ENCODE peak calls at places on chromosomes 5 and 9, in seven cellular contexts. R is right lobe of liver; Q is CD4-positive, CD25-positive, alpha-beta regulatory T cell; Y is GM23248; U is mesenchymal stem cell; K is RWPE2; O is upper lobe of right lung. E is an unnamed sample. For H3K27me3, the result is how much of the 10 kb centered on the place peaks cover.

GRCh38 chr5:62084391-62084790 is 221.6 kb upstream of the KIF2A start:
- DNase-seq in R (no peak), Q (no peak), Y (no peak), U (no peak), K (no peak), O (no peak), E (no peak)

GRCh38 chr9:133057006-133057405 is 4.8 kb upstream of the CEL start:
- DNase-seq in R (no peak), Q (peak), Y (no peak), U (no peak), K (no peak), O (no peak), E (peak)

GRCh38 chr5:158407801-158408200 is 548.9 kb upstream of the CLINT1 start:
- DNase-seq in R (no peak), Q (no peak), Y (no peak), U (no peak), K (no peak), O (no peak), E (no peak)

GRCh38 chr5:91219803-91220371 is 163.2 kb downstream of the ARRDC3 start:
- DNase-seq in R (no peak), Q (peak), Y (no peak), U (no peak), K (no peak), O (no peak), E (no peak)

GRCh38 chr5:177390363-177391300 is 6.4 kb downstream of the SLC34A1 start:
- DNase-seq in R (peak), Q (peak), Y (peak), U (peak), K (no peak), O (peak), E (peak)

GRCh38 chr5:99058466-99058865 is 129.7 kb upstream of the CHD1 start:
- DNase-seq in R (no peak), Q (no peak), Y (peak), U (no peak), K (no peak), O (no peak), E (no peak)

GRCh38 chr5:125486634-125487033 is 740.2 kb upstream of the ZNF608 start:
- DNase-seq in R (no peak), Q (no peak), Y (peak), U (peak), K (no peak), O (no peak), E (no peak)

GRCh38 chr9:126724226-126724625 is 80.6 kb upstream of the ZBTB43 start:
- DNase-seq in R (no peak), Q (no peak), Y (peak), U (no peak), K (no peak), O (no peak), E (no peak)

GRCh38 chr5:150640311-150641005 is at the start of gene SYNPO:
- DNase-seq in R (peak), Q (no peak), Y (peak), U (peak), K (peak), O (peak), E (peak)

GRCh38 chr9:90432951-90433350 is 209.7 kb downstream of the DIRAS2 start:
- DNase-seq in R (no peak), Q (no peak), Y (no peak), U (peak), K (no peak), O (no peak), E (no peak)

GRCh38 chr9:76374702-76375543 is 19.3 kb downstream of the RFK start:
- DNase-seq in R (peak), Q (no peak), Y (peak), U (peak), K (peak), O (peak), E (peak)

GRCh38 chr5:83510199-83510730 is 38.7 kb downstream of the VCAN start:
- DNase-seq in R (no peak), Q (peak), Y (no peak), U (no peak), K (no peak), O (no peak), E (no peak)

GRCh38 chr5:112857866-112858265 is 3.2 kb upstream of the SRP19 start:
- DNase-seq in R (no peak), Q (no peak), Y (peak), U (no peak), K (no peak), O (no peak), E (no peak)

GRCh38 chr5:169637856-169638190 is 748 bp downstream of the DOCK2 start:
- DNase-seq in R (peak), Q (peak), Y (no peak), U (no peak), K (no peak), O (no peak), E (no peak)

GRCh38 chr5:35920890-35921289 is 17.5 kb downstream of the CAPSL start:
- DNase-seq in R (no peak), Q (no peak), Y (peak), U (peak), K (no peak), O (no peak), E (no peak)

GRCh38 chr9:124769451-124770358 is 1.4 kb downstream of the NR6A1 start:
- DNase-seq in R (peak), Q (no peak), Y (no peak), U (peak), K (no peak), O (peak), E (peak)
- H3K27me3 ChIP-seq in R (under half), Q (under half), Y (half or more), U (half or more), K (under half), O (under half), E (under half)

DNA sequence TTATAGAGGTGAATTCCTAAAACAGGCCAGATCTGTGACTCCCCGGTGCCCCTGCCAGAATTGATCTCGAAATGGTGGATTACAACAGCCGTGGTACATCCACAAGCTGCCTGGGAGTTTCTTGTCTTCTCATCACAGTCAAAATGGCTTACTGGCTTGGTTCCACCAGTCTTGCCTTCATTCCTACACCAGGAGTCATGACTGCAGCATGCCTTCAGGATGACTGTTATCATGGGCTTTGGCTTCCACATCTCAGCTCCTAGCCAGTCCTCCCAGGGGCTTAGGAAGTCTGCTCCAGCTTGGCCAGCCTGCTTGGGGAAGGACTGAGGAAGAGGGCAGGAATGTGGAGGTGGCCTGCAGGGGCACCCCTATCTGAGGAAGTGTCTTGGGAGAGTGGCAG is 132.9 kb upstream of the NR3C1 start:
- DNase-seq in R (no peak), Q (no peak), Y (peak), U (peak), K (peak), O (no peak), E (no peak)
- H3K27ac ChIP-seq in R (no peak), Q (no peak), Y (peak), U (peak), K (peak), O (no peak), E (no peak)

DNA sequence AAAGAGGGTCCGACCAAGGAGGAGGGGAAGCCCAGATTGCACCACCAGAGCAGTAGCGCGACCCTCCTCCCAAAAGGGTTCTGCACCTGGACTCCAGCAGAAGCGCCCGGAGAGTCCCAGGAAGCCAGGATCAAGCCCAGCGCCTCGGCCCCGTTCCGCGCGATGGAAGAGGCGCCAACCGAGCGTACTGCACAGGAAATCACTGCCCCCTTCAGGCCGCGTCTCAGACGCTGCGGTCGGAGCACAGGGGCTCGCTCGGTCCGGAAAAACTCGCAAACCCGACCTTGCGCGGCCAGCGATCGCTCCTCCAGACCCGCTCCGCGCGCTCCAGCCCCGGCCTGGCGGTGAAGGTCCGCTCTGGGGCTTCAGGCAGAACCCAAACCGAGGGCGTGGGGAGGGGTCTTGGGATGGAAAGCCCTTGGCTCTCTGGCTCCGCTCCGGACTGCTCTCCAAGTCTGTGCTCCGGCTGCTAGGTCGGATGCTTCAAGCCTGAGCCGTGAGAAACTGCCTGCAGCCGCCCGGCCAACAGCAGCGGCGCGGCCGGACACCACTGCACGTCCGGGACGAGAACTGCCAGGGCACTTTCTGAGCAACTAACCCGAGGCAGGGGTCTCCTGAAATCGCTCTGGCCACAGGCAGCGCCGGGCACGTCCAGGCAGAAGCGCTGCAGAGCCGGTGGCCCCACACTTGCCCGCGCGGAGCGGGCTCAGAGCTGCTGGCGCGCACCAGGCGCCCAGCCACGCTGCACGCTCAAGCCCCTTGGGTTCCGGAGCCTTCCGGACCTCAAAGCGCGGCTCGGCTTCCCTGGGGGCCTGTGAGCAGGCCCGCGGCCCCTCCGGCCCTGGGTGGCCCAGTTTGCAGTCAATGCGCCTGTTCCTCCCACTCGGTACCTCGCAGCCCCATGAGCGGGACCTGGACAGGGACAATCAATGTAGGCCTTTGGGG is 1.3 kb downstream of the GABBR2 start:
- DNase-seq in R (no peak), Q (peak), Y (peak), U (peak), K (no peak), O (peak), E (no peak)
- H3K4me3 ChIP-seq in R (no peak), Q (no peak), Y (peak), U (peak), K (no peak), O (no peak), E (no peak)

GRCh38 chr5:64506567-64507321 is 929 bp downstream of the RGS7BP start:
- DNase-seq in R (no peak), Q (no peak), Y (no peak), U (no peak), K (no peak), O (no peak), E (no peak)

GRCh38 chr5:64502181-64502580 is 3.6 kb upstream of the RGS7BP start:
- DNase-seq in R (no peak), Q (no peak), Y (no peak), U (no peak), K (no peak), O (no peak), E (no peak)

GRCh38 chr5:64509798-64510197 is 4.0 kb downstream of the RGS7BP start:
- DNase-seq in R (no peak), Q (no peak), Y (no peak), U (no peak), K (no peak), O (no peak), E (no peak)

GRCh38 chr5:64505769-64506566 is at the start of gene RGS7BP:
- DNase-seq in R (peak), Q (no peak), Y (peak), U (peak), K (no peak), O (peak), E (peak)
- H3K27me3 ChIP-seq in R (under half), Q (under half), Y (half or more), U (half or more), K (half or more), O (under half), E (under half)

DNA sequence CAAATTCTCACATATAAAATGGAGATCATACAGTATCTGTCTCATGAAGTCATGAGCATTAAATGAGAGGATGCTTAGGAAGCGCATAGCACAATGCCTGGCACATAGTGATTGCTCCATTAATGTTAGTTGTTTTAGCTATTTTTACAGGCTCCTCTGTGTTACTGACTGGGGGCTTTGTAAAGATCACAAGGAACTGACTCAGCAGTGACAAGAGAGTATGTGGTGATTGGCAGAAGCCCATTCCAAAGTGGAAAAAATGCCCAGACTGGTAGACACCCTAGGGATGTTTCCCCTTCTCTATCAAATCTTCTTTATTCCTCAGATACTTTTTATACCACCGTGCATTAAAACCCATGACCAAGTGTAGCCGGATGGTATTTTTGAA is 33.5 kb downstream of the ABLIM3 start:
- DNase-seq in R (no peak), Q (no peak), Y (peak), U (peak), K (no peak), O (no peak), E (no peak)
- H3K27ac ChIP-seq in R (no peak), Q (no peak), Y (peak), U (no peak), K (peak), O (peak), E (peak)

DNA sequence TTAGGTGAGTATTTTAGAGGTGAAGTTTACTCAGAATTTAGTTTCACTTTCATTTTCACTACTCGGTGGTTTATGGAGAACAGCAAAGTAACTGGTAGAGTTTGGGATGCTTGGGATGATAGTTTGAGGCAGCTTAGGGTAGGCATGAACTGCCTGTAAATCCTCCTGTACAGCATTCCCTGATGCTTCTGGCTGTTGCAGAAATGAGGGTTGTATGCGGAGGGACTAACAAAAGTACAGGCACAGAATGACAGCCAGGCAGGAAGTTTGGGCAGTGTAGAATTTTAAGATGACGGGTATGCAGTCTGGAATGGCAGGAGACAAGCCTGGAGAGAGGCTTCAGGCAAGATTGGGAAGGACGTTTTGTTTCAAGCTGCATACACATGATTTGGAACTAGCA is 48.0 kb upstream of the FAM120AOS start:
- DNase-seq in R (no peak), Q (peak), Y (peak), U (peak), K (no peak), O (no peak), E (no peak)
- H3K4me3 ChIP-seq in R (peak), Q (peak), Y (peak), U (no peak), K (peak), O (peak), E (no peak)

DNA sequence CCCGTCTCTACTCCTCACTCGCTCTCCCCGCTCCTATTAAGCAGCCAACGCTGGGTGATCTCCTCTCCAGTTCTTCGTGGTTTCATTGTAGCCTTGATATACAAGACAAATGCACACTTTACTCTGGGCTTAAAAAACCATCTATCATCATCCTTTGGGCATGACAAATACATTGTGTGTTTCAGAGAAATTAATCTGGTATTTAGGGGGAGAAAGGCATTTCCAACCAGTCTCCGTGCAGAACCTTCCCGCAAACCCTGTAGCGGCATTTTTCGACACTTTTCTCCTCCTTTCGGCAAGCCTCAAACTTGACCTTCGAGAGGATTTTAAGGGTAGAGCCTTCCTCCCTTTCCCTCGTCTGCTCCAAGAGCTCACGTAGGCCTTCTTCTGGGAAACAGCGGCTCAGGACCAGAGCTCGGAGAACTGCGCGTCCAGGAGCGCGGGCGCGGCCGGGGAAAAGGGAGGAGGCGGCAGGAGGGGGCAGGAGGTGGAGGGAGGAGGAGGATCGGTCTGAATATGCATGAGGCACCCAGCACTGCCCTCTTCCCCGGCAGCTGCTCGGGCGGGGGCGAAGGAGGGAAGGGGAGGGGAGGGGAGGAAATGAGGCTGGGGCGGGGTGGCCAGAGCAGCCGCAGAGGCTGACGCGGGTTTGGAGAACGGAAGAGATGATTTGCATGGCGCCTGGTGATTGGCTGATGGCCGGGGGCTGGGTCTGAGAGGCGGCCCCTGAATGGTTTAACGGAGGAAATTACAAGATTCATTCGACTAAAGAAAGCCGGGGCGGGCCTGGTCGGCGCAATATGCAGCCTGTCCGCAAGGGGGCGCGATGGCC is 127.6 kb downstream of the TMEM161B start:
- DNase-seq in R (peak), Q (peak), Y (peak), U (peak), K (peak), O (peak), E (peak)
- H3K27me3 ChIP-seq in R (under half), Q (half or more), Y (half or more), U (half or more), K (half or more), O (under half), E (under half)

DNA sequence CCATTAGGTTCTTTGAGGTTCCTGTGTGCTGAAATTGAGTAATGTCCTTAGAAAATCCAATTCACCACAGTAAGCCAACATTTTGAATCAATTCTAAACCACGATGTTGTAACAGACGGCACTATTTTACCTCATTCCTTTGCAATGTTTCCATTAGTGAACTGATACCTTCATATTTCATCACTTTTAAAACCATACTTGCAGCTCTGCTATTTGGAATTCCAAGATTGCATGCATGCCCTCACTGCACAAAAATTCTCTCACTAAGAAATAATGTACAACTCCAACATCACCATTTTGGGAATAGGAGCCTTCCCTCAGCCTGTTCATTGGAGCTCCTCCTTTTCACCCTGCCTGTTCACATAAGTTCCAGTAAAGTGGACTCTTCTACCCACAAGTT is 74.8 kb upstream of the TGFBR1 start:
- DNase-seq in R (no peak), Q (no peak), Y (peak), U (peak), K (no peak), O (no peak), E (no peak)
- H3K27ac ChIP-seq in R (no peak), Q (no peak), Y (peak), U (peak), K (peak), O (no peak), E (no peak)

DNA sequence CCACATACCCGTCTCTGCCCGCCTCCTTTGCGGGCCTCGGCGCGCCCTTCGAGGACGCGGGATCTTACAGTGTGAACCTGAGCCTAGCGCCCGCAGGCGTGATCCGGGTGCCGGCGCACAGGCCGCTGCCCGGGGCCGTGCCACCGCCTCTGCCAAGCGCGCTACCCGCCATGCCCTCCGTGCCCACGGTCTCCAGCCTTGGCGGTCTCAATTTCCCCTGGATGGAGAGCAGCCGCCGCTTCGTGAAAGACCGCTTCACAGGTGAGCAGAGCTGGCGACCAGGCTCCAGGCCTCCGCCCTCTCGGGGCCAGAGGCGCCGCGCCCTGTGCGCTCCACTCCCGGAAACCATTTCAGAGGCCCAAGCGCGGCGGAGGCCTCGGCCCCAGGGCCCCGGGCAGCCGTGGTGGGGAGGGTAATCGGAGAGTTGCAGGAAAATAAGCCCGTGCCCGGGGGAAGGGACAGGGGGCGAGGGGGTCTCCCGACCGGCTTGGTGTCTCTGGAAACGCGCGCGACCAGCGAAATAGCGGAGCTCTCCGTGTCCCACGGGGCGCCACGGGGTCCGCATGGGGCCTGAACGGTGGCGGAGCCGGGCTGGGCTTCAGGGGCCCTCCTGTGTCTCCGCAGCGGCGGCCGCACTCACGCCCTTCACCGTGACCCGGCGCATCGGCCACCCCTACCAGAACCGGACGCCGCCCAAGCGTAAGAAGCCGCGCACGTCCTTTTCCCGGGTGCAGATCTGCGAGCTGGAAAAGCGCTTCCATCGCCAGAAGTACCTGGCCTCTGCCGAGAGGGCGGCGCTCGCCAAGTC is 682 bp downstream of the TLX3 start:
- DNase-seq in R (no peak), Q (peak), Y (no peak), U (no peak), K (no peak), O (peak), E (no peak)
- H3K4me3 ChIP-seq in R (no peak), Q (no peak), Y (no peak), U (peak), K (no peak), O (no peak), E (no peak)

GRCh38 chr9:130665029-130665430 is 636 bp downstream of the PRDM12 start:
- DNase-seq in R (no peak), Q (no peak), Y (no peak), U (no peak), K (no peak), O (no peak), E (no peak)
- H3K27me3 ChIP-seq in R (under half), Q (under half), Y (half or more), U (half or more), K (half or more), O (half or more), E (under half)